ENCODE peak calls at places on chromosome 2, in seven cellular contexts. One of them, this sample, is unnamed.

GRCh38 chr2:33395660-33396249 is 80.7 kb upstream of the RASGRP3 start:
- DNase-seq in breast epithelium: no peak
- DNase-seq in endothelial cell of umbilical vein: peak; percentile 76
- DNase-seq in heart left ventricle: peak; percentile 35
- DNase-seq in Peyer's patch: no peak
- DNase-seq in ovary: peak; percentile 23
- DNase-seq in K562: peak; percentile 54
- DNase-seq in this sample: peak; percentile 31

GRCh38 chr2:198762456-198762855 is 695.3 kb downstream of the SATB2 start:
- DNase-seq in ovary: no peak
- DNase-seq in Peyer's patch: no peak
- DNase-seq in endothelial cell of umbilical vein: no peak
- DNase-seq in K562: no peak
- DNase-seq in breast epithelium: no peak
- DNase-seq in heart left ventricle: no peak
- DNase-seq in this sample: no peak

GRCh38 chr2:138708682-138709241 is 71.4 kb downstream of the NXPH2 start:
- DNase-seq in breast epithelium: no peak
- DNase-seq in K562: no peak
- DNase-seq in endothelial cell of umbilical vein: no peak
- DNase-seq in heart left ventricle: no peak
- DNase-seq in Peyer's patch: no peak
- DNase-seq in ovary: no peak
- DNase-seq in this sample: no peak

GRCh38 chr2:41194235-41194634 is 742.3 kb upstream of the SLC8A1 start:
- DNase-seq in endothelial cell of umbilical vein: peak; percentile 94
- DNase-seq in K562: no peak
- DNase-seq in ovary: no peak
- DNase-seq in breast epithelium: no peak
- DNase-seq in Peyer's patch: no peak
- DNase-seq in heart left ventricle: peak; percentile 34
- DNase-seq in this sample: no peak

GRCh38 chr2:3413642-3414041 is 34.1 kb downstream of the TRAPPC12 start:
- DNase-seq in breast epithelium: no peak
- DNase-seq in K562: no peak
- DNase-seq in Peyer's patch: no peak
- DNase-seq in ovary: no peak
- DNase-seq in heart left ventricle: no peak
- DNase-seq in endothelial cell of umbilical vein: no peak
- DNase-seq in this sample: no peak

GRCh38 chr2:232966122-232966521 is 46.9 kb downstream of the NGEF start:
- DNase-seq in Peyer's patch: no peak
- DNase-seq in heart left ventricle: no peak
- DNase-seq in endothelial cell of umbilical vein: no peak
- DNase-seq in breast epithelium: no peak
- DNase-seq in K562: no peak
- DNase-seq in ovary: no peak
- DNase-seq in this sample: peak; percentile 28

GRCh38 chr2:104412384-104412783 is 441.5 kb upstream of the POU3F3 start:
- DNase-seq in breast epithelium: no peak
- DNase-seq in Peyer's patch: no peak
- DNase-seq in K562: peak; percentile 45
- DNase-seq in ovary: no peak
- DNase-seq in heart left ventricle: no peak
- DNase-seq in endothelial cell of umbilical vein: no peak
- DNase-seq in this sample: no peak

GRCh38 chr2:122391726-122392125 is 636.3 kb downstream of the TSN start:
- DNase-seq in breast epithelium: no peak
- DNase-seq in K562: no peak
- DNase-seq in ovary: no peak
- DNase-seq in heart left ventricle: no peak
- DNase-seq in Peyer's patch: no peak
- DNase-seq in endothelial cell of umbilical vein: no peak
- DNase-seq in this sample: no peak

GRCh38 chr2:173401716-173402326 is 47.1 kb downstream of the CDCA7 start:
- DNase-seq in breast epithelium: no peak
- DNase-seq in endothelial cell of umbilical vein: peak; percentile 16
- DNase-seq in heart left ventricle: no peak
- DNase-seq in K562: no peak
- DNase-seq in Peyer's patch: no peak
- DNase-seq in ovary: no peak
- DNase-seq in this sample: no peak

DNA sequence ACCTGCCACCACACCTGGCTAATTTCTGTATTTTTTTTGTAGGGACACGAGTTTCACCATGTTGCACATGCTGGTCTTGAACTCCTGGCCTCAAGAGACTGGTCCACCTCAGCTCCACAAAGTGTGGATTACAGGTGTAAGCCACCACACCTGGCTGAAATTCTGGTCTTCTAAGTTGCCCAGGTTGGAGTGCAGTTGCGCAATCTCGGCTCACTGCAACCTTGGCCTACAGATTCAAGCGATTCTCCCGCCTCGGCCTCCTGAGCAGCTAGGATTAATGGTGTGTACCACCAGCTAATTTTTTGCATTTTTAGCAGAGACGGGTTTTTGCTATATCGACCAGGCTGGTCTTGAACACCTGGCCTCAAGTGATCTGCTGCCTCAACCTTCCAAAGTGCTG is 5.6 kb downstream of the POLR2D start:
- DNase-seq in ovary: no peak
- DNase-seq in breast epithelium: no peak
- DNase-seq in endothelial cell of umbilical vein: no peak
- DNase-seq in Peyer's patch: no peak
- DNase-seq in K562: no peak
- DNase-seq in heart left ventricle: no peak
- DNase-seq in this sample: no peak
- TF ChIP-seq POLR2A in ovary: no peak
- TF ChIP-seq POLR2A in breast epithelium: no peak
- TF ChIP-seq POLR2A in endothelial cell of umbilical vein: no peak
- TF ChIP-seq POLR2A in Peyer's patch: no peak
- TF ChIP-seq POLR2A in K562: no peak
- TF ChIP-seq POLR2A in heart left ventricle: no peak
- TF ChIP-seq POLR2A in this sample: no peak

GRCh38 chr2:231602874-231603467 is 10.3 kb downstream of the TEX44 start:
- DNase-seq in heart left ventricle: no peak
- DNase-seq in ovary: peak; percentile 26
- DNase-seq in Peyer's patch: no peak
- DNase-seq in breast epithelium: no peak
- DNase-seq in K562: no peak
- DNase-seq in endothelial cell of umbilical vein: no peak
- DNase-seq in this sample: no peak

GRCh38 chr2:231601356-231602229 is 8.9 kb downstream of the TEX44 start:
- DNase-seq in endothelial cell of umbilical vein: peak; percentile 69
- DNase-seq in K562: peak; percentile 65
- DNase-seq in ovary: peak; percentile 85
- DNase-seq in Peyer's patch: peak; percentile 85
- DNase-seq in breast epithelium: peak; percentile 80
- DNase-seq in heart left ventricle: peak; percentile 84
- DNase-seq in this sample: peak; percentile 87

GRCh38 chr2:231605607-231606091 is 13.0 kb downstream of the TEX44 start:
- DNase-seq in endothelial cell of umbilical vein: no peak
- DNase-seq in breast epithelium: no peak
- DNase-seq in heart left ventricle: peak; percentile 82
- DNase-seq in K562: no peak
- DNase-seq in ovary: peak; percentile 55
- DNase-seq in Peyer's patch: no peak
- DNase-seq in this sample: no peak

GRCh38 chr2:231604685-231605606 is 12.3 kb downstream of the TEX44 start:
- DNase-seq in ovary: peak; percentile 100
- DNase-seq in breast epithelium: peak; percentile 98
- DNase-seq in heart left ventricle: peak; percentile 100
- DNase-seq in endothelial cell of umbilical vein: peak; percentile 98
- DNase-seq in K562: peak; percentile 91
- DNase-seq in Peyer's patch: peak; percentile 100
- DNase-seq in this sample: peak; percentile 100

GRCh38 chr2:231604101-231604684 is 11.5 kb downstream of the TEX44 start:
- DNase-seq in breast epithelium: peak; percentile 48
- DNase-seq in ovary: peak; percentile 80
- DNase-seq in Peyer's patch: peak; percentile 29
- DNase-seq in heart left ventricle: peak; percentile 57
- DNase-seq in endothelial cell of umbilical vein: no peak
- DNase-seq in K562: peak; percentile 21
- DNase-seq in this sample: no peak
- TF ChIP-seq POLR2A in breast epithelium: peak; percentile 11
- TF ChIP-seq POLR2A in ovary: peak; percentile 85
- TF ChIP-seq POLR2A in Peyer's patch: peak; percentile 63
- TF ChIP-seq POLR2A in heart left ventricle: no peak
- TF ChIP-seq POLR2A in endothelial cell of umbilical vein: no peak
- TF ChIP-seq POLR2A in K562: no peak
- TF ChIP-seq POLR2A in this sample: no peak

GRCh38 chr2:217897816-217898806 is 104.7 kb downstream of the TNS1 start:
- DNase-seq in endothelial cell of umbilical vein: no peak
- DNase-seq in ovary: no peak
- DNase-seq in Peyer's patch: no peak
- DNase-seq in heart left ventricle: peak; percentile 82
- DNase-seq in K562: no peak
- DNase-seq in breast epithelium: peak; percentile 96
- DNase-seq in this sample: no peak
- TF ChIP-seq POLR2A in endothelial cell of umbilical vein: no peak
- TF ChIP-seq POLR2A in ovary: no peak
- TF ChIP-seq POLR2A in Peyer's patch: no peak
- TF ChIP-seq POLR2A in heart left ventricle: no peak
- TF ChIP-seq POLR2A in K562: no peak
- TF ChIP-seq POLR2A in breast epithelium: no peak
- TF ChIP-seq POLR2A in this sample: no peak

DNA sequence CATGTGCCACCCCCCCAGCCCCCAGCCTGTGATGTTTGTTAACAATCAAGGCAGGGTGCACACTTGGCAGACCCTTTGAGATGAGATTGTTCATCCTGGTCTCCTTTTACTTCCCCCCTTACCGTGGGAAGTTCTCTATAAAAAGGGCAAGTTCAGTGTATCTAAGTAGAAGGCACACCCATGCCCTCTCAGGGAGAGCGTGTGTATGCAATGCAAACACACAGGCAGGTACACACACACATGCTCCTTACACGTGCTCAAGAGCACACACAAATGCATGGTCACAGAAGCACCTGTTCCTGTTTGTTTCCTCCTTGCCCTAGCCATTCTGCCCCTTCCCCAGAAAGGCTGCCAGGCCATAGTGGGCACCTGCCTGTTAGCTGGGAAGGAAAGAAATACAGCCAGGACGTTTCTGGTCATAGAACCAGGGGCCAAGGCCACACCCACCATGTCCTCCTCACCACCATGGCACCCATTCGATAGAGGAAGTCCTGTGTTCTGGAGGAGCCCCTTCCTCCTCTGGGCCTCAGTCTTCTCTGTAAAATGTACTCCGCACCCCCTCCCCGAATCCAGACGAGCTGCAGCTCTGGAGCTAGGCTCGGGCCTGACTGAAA is 3.1 kb downstream of the ATOH8 start:
- DNase-seq in K562: no peak
- DNase-seq in endothelial cell of umbilical vein: no peak
- DNase-seq in Peyer's patch: no peak
- DNase-seq in heart left ventricle: no peak
- DNase-seq in breast epithelium: no peak
- DNase-seq in ovary: no peak
- DNase-seq in this sample: no peak
- TF ChIP-seq POLR2A in K562: no peak
- TF ChIP-seq POLR2A in endothelial cell of umbilical vein: no peak
- TF ChIP-seq POLR2A in Peyer's patch: no peak
- TF ChIP-seq POLR2A in heart left ventricle: no peak
- TF ChIP-seq POLR2A in breast epithelium: no peak
- TF ChIP-seq POLR2A in ovary: no peak
- TF ChIP-seq POLR2A in this sample: no peak

GRCh38 chr2:217162533-217162932 is 302.7 kb upstream of the TNP1 start:
- DNase-seq in endothelial cell of umbilical vein: no peak
- DNase-seq in heart left ventricle: no peak
- DNase-seq in Peyer's patch: no peak
- DNase-seq in K562: peak; percentile 23
- DNase-seq in breast epithelium: peak; percentile 25
- DNase-seq in ovary: peak; percentile 28
- DNase-seq in this sample: no peak
- TF ChIP-seq POLR2A in endothelial cell of umbilical vein: no peak
- TF ChIP-seq POLR2A in heart left ventricle: no peak
- TF ChIP-seq POLR2A in Peyer's patch: no peak
- TF ChIP-seq POLR2A in K562: no peak
- TF ChIP-seq POLR2A in breast epithelium: no peak
- TF ChIP-seq POLR2A in ovary: no peak
- TF ChIP-seq POLR2A in this sample: no peak

GRCh38 chr2:54673501-54673998 is 49.9 kb upstream of the EML6 start:
- DNase-seq in breast epithelium: peak; percentile 61
- DNase-seq in endothelial cell of umbilical vein: peak; percentile 97
- DNase-seq in Peyer's patch: peak; percentile 35
- DNase-seq in K562: no peak
- DNase-seq in heart left ventricle: peak; percentile 90
- DNase-seq in ovary: peak; percentile 90
- DNase-seq in this sample: peak; percentile 96
- TF ChIP-seq POLR2A in breast epithelium: no peak
- TF ChIP-seq POLR2A in endothelial cell of umbilical vein: no peak
- TF ChIP-seq POLR2A in Peyer's patch: no peak
- TF ChIP-seq POLR2A in K562: no peak
- TF ChIP-seq POLR2A in heart left ventricle: no peak
- TF ChIP-seq POLR2A in ovary: peak; percentile 45
- TF ChIP-seq POLR2A in this sample: no peak

GRCh38 chr2:134455426-134455825 is 201.6 kb downstream of the MGAT5 start:
- DNase-seq in endothelial cell of umbilical vein: no peak
- DNase-seq in heart left ventricle: no peak
- DNase-seq in K562: no peak
- DNase-seq in ovary: no peak
- DNase-seq in Peyer's patch: no peak
- DNase-seq in breast epithelium: no peak
- DNase-seq in this sample: peak; percentile 66
- TF ChIP-seq POLR2A in endothelial cell of umbilical vein: no peak
- TF ChIP-seq POLR2A in heart left ventricle: no peak
- TF ChIP-seq POLR2A in K562: no peak
- TF ChIP-seq POLR2A in ovary: no peak
- TF ChIP-seq POLR2A in Peyer's patch: no peak
- TF ChIP-seq POLR2A in breast epithelium: no peak
- TF ChIP-seq POLR2A in this sample: no peak

DNA sequence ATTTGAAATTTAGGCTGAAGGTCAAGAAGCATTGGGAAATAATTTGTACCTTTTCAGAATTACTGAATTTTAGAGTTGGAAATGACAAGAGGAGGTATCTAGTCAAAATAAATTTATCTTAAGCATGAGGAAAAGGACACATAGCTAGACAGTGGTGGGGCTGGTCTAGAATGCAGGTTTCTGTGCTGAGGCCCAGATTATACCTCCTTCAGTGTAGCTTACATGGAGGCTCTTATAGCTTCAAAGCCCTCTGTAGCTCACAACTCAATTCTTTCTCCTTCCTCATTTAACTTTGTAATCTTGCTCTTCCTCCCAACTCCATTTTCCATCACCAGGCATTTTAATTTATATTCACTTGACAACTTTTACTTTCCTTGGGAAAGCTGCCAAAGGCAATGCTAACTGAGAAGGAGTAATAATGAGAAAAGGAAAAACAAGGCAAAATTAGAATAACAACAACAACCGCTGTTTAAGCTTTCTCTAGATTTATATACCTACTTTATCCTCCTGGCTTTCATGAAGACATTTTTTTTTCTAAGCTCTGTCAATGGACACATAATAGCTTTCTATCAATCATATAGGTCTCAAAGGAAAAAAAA is 58.6 kb downstream of the CLHC1 start:
- DNase-seq in endothelial cell of umbilical vein: peak; percentile 64
- DNase-seq in K562: no peak
- DNase-seq in ovary: no peak
- DNase-seq in breast epithelium: no peak
- DNase-seq in Peyer's patch: no peak
- DNase-seq in heart left ventricle: no peak
- DNase-seq in this sample: no peak
- TF ChIP-seq POLR2A in endothelial cell of umbilical vein: no peak
- TF ChIP-seq POLR2A in K562: no peak
- TF ChIP-seq POLR2A in ovary: no peak
- TF ChIP-seq POLR2A in breast epithelium: no peak
- TF ChIP-seq POLR2A in Peyer's patch: no peak
- TF ChIP-seq POLR2A in heart left ventricle: no peak
- TF ChIP-seq POLR2A in this sample: no peak

This sample was measured in lower leg skin.